ENCODE peak calls at places on chromosomes 5 and 9, in six cellular contexts. One of them, this sample, is unnamed.

GRCh38 chr5:132138260-132138659 is 64.7 kb downstream of the CSF2 start:
- DNase-seq in adrenal gland: no peak
- DNase-seq in mammary epithelial cell: peak; percentile 79
- DNase-seq in kidney: no peak
- DNase-seq in cardiac muscle cell: no peak
- DNase-seq in A549: no peak
- DNase-seq in this sample: no peak

GRCh38 chr5:173767580-173768266 is 120.4 kb upstream of the CPEB4 start:
- DNase-seq in A549: no peak
- DNase-seq in cardiac muscle cell: no peak
- DNase-seq in mammary epithelial cell: no peak
- DNase-seq in adrenal gland: peak; percentile 77
- DNase-seq in kidney: no peak
- DNase-seq in this sample: peak; percentile 45

GRCh38 chr9:124576751-124577150 is 69.6 kb upstream of the NR5A1 start:
- DNase-seq in kidney: no peak
- DNase-seq in A549: no peak
- DNase-seq in mammary epithelial cell: no peak
- DNase-seq in cardiac muscle cell: no peak
- DNase-seq in adrenal gland: no peak
- DNase-seq in this sample: no peak

GRCh38 chr5:28165116-28165515 is 1126.7 kb upstream of the CDH9 start:
- DNase-seq in A549: no peak
- DNase-seq in cardiac muscle cell: no peak
- DNase-seq in mammary epithelial cell: no peak
- DNase-seq in adrenal gland: no peak
- DNase-seq in kidney: no peak
- DNase-seq in this sample: no peak

GRCh38 chr9:108150736-108151135 is 661.2 kb upstream of the KLF4 start:
- DNase-seq in cardiac muscle cell: no peak
- DNase-seq in mammary epithelial cell: no peak
- DNase-seq in adrenal gland: no peak
- DNase-seq in A549: no peak
- DNase-seq in kidney: no peak
- DNase-seq in this sample: no peak

GRCh38 chr9:124776613-124776951 is 351 bp upstream of the OLFML2A start:
- DNase-seq in A549: no peak
- DNase-seq in adrenal gland: no peak
- DNase-seq in mammary epithelial cell: no peak
- DNase-seq in cardiac muscle cell: no peak
- DNase-seq in kidney: peak; percentile 10
- DNase-seq in this sample: no peak

GRCh38 chr5:4647955-4648354 is 492.2 kb upstream of the ADAMTS16 start:
- DNase-seq in mammary epithelial cell: no peak
- DNase-seq in cardiac muscle cell: no peak
- DNase-seq in adrenal gland: no peak
- DNase-seq in A549: no peak
- DNase-seq in kidney: no peak
- DNase-seq in this sample: no peak

GRCh38 chr5:168076561-168076991 is 214.9 kb upstream of the WWC1 start:
- DNase-seq in mammary epithelial cell: no peak
- DNase-seq in cardiac muscle cell: peak; percentile 49
- DNase-seq in adrenal gland: peak; percentile 36
- DNase-seq in kidney: no peak
- DNase-seq in A549: no peak
- DNase-seq in this sample: no peak

GRCh38 chr5:73121109-73121443 is 701 bp downstream of the TMEM171 start:
- DNase-seq in A549: no peak
- DNase-seq in cardiac muscle cell: no peak
- DNase-seq in adrenal gland: no peak
- DNase-seq in kidney: no peak
- DNase-seq in mammary epithelial cell: no peak
- DNase-seq in this sample: no peak

GRCh38 chr5:52502591-52502990 is 285.1 kb upstream of the ITGA1 start:
- DNase-seq in kidney: no peak
- DNase-seq in A549: no peak
- DNase-seq in cardiac muscle cell: peak; percentile 6
- DNase-seq in adrenal gland: no peak
- DNase-seq in mammary epithelial cell: no peak
- DNase-seq in this sample: no peak

GRCh38 chr9:33239922-33240321 is at the start of gene SPINK4:
- DNase-seq in adrenal gland: peak; percentile 88
- DNase-seq in mammary epithelial cell: no peak
- DNase-seq in kidney: no peak
- DNase-seq in A549: no peak
- DNase-seq in cardiac muscle cell: peak; percentile 18
- DNase-seq in this sample: peak; percentile 51

GRCh38 chr5:56649569-56649968 is 165.8 kb upstream of the MAP3K1 start:
- DNase-seq in kidney: peak; percentile 77
- DNase-seq in adrenal gland: no peak
- DNase-seq in A549: no peak
- DNase-seq in cardiac muscle cell: no peak
- DNase-seq in mammary epithelial cell: no peak
- DNase-seq in this sample: no peak

GRCh38 chr5:100723229-100723628 is 179.9 kb downstream of the ST8SIA4 start:
- DNase-seq in mammary epithelial cell: no peak
- DNase-seq in cardiac muscle cell: no peak
- DNase-seq in adrenal gland: no peak
- DNase-seq in kidney: no peak
- DNase-seq in A549: no peak
- DNase-seq in this sample: no peak

GRCh38 chr5:143680672-143681259 is 131.2 kb upstream of the HMHB1 start:
- DNase-seq in kidney: no peak
- DNase-seq in cardiac muscle cell: no peak
- DNase-seq in adrenal gland: no peak
- DNase-seq in A549: no peak
- DNase-seq in mammary epithelial cell: no peak
- DNase-seq in this sample: no peak

GRCh38 chr9:137063311-137064026 is 6.9 kb downstream of the SAPCD2 start:
- DNase-seq in cardiac muscle cell: no peak
- DNase-seq in adrenal gland: no peak
- DNase-seq in A549: no peak
- DNase-seq in mammary epithelial cell: no peak
- DNase-seq in kidney: no peak
- DNase-seq in this sample: no peak

GRCh38 chr5:142969624-142970439 is 199.7 kb downstream of the ARHGAP26 start:
- DNase-seq in A549: no peak
- DNase-seq in adrenal gland: no peak
- DNase-seq in kidney: no peak
- DNase-seq in cardiac muscle cell: no peak
- DNase-seq in mammary epithelial cell: peak; percentile 6
- DNase-seq in this sample: no peak

GRCh38 chr9:106277931-106278330 is 583.6 kb downstream of the TMEM38B start:
- DNase-seq in adrenal gland: no peak
- DNase-seq in kidney: no peak
- DNase-seq in mammary epithelial cell: peak; percentile 62
- DNase-seq in A549: no peak
- DNase-seq in cardiac muscle cell: no peak
- DNase-seq in this sample: no peak

GRCh38 chr9:127869310-127870152 is 7.9 kb downstream of the AK1 start:
- DNase-seq in kidney: peak; percentile 96
- DNase-seq in A549: peak; percentile 96
- DNase-seq in mammary epithelial cell: peak; percentile 67
- DNase-seq in adrenal gland: peak; percentile 92
- DNase-seq in cardiac muscle cell: peak; percentile 88
- DNase-seq in this sample: peak; percentile 90

GRCh38 chr5:169637856-169638190 is 748 bp downstream of the DOCK2 start:
- DNase-seq in kidney: no peak
- DNase-seq in A549: no peak
- DNase-seq in mammary epithelial cell: no peak
- DNase-seq in cardiac muscle cell: no peak
- DNase-seq in adrenal gland: no peak
- DNase-seq in this sample: peak; percentile 39

DNA sequence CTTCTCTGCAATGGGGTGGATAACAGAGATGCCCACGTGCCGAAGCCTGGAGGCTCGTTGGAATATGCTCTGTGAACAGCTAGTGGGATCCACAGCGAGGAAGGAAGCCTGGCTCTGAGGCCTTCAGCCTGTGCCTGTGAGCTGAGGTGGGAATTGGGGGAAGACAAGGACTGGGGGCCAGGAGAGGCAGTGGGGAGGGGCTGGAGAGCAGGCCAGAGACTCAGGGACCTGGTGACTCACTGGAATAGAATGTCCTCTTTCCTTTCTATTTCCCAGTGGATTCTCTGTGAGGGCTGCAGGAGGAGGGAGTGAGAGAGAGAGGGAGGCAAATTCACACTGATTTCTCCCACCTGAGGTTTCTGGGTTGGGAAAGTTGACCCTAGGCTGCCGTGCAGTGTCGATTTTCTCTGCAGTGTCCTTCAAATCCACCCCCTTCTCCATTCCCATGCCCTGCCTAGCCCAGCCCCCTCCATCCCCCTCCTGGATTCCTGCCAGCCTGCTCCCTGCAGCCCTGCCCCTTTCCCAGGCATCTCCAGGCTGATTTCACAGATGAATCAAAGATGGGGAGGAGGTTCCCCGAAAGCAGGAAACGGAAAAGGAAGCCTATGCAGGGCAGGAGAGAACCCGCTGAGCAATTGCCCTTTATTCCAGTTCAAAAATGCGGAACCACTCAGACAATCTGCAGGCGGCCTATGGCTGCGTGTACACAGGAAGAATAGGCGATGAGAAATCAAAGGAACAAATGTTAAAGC is 1.4 kb upstream of the SPAAR start:
- DNase-seq in kidney: peak; percentile 93
- DNase-seq in adrenal gland: peak; percentile 74
- DNase-seq in A549: peak; percentile 94
- DNase-seq in mammary epithelial cell: peak; percentile 74
- DNase-seq in cardiac muscle cell: peak; percentile 58
- DNase-seq in this sample: peak; percentile 47
- H3K4me3 ChIP-seq in kidney: peak overlapping the region; percentile 14
- H3K4me3 ChIP-seq in adrenal gland: no peak overlapping the region
- H3K4me3 ChIP-seq in A549: peak overlapping the region; percentile 12
- H3K4me3 ChIP-seq in mammary epithelial cell: no peak overlapping the region
- H3K4me3 ChIP-seq in cardiac muscle cell: no peak overlapping the region
- H3K4me3 ChIP-seq in this sample: peak overlapping the region; percentile 9

GRCh38 chr9:129885670-129886106 is 50.4 kb downstream of the USP20 start:
- DNase-seq in kidney: peak; percentile 97
- DNase-seq in cardiac muscle cell: peak; percentile 86
- DNase-seq in A549: peak; percentile 79
- DNase-seq in mammary epithelial cell: peak; percentile 89
- DNase-seq in adrenal gland: peak; percentile 94
- DNase-seq in this sample: peak; percentile 94

GRCh38 chr9:129887210-129888084 is 52.2 kb downstream of the USP20 start:
- DNase-seq in mammary epithelial cell: no peak
- DNase-seq in cardiac muscle cell: no peak
- DNase-seq in adrenal gland: no peak
- DNase-seq in A549: no peak
- DNase-seq in kidney: no peak
- DNase-seq in this sample: no peak

GRCh38 chr9:129888085-129888808 is 53.0 kb downstream of the USP20 start:
- DNase-seq in cardiac muscle cell: no peak
- DNase-seq in mammary epithelial cell: no peak
- DNase-seq in adrenal gland: no peak
- DNase-seq in A549: no peak
- DNase-seq in kidney: peak; percentile 88
- DNase-seq in this sample: peak; percentile 62

GRCh38 chr9:129885018-129885669 is 49.9 kb downstream of the USP20 start:
- DNase-seq in cardiac muscle cell: no peak
- DNase-seq in adrenal gland: peak; percentile 68
- DNase-seq in A549: no peak
- DNase-seq in mammary epithelial cell: no peak
- DNase-seq in kidney: peak; percentile 86
- DNase-seq in this sample: peak; percentile 54

DNA sequence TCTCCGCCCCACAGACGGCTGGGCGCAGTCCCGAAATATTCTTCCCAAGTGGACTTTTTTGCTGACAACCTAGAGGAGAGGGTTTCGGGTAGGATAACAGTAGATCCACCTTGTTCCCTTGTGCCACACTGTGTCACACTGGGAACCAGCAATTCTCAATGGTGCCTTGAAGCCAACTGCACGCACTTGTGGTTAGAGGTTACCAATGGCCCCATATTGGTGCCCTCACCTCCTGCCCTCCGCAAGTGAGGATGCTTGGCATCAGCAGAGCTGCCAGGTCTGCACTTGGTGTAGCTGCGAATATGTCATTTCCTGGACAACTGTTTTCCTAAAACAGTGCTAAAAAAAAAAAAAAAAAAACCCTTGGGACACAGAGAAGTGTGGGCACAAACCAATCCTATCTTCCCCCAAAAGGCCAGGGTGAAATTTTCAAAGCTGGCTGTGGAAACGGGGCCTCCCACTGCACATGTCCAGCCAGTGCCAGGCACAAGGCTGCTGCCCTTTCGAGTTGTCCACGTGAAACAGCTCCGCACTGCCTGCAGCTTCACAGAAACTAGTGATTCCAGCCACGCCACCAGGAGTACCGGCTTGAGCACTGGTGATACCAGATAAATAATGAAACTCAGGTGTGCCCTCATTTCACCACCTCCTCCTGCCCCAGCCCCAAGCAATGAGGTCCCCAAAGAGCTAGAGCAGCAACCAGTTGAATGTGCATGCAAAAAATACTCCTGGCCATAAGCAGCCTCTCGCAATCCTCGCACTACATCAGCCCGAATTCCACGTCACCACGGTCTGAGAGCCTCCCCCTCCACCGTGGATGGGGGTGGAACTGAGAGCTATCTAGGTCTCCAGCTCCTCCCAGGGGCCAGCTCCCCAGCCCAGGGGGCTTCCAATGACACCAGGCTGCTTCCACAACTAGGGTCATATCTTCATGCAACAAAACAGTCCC is 51.2 kb downstream of the USP20 start:
- DNase-seq in cardiac muscle cell: no peak
- DNase-seq in A549: no peak
- DNase-seq in mammary epithelial cell: no peak
- DNase-seq in kidney: peak; percentile 76
- DNase-seq in adrenal gland: no peak
- DNase-seq in this sample: no peak
- H3K4me1 ChIP-seq in cardiac muscle cell: peaks cover 24% of the 10 kb centered on the region
- H3K4me1 ChIP-seq in A549: peaks cover 24% of the 10 kb centered on the region
- H3K4me1 ChIP-seq in mammary epithelial cell: peaks cover 22% of the 10 kb centered on the region
- H3K4me1 ChIP-seq in kidney: peaks cover 23% of the 10 kb centered on the region
- H3K4me1 ChIP-seq in adrenal gland: peaks cover 16% of the 10 kb centered on the region
- H3K4me1 ChIP-seq in this sample: peaks cover 51% of the 10 kb centered on the region

GRCh38 chr9:97487107-97487506 is 14.4 kb upstream of the TMOD1 start:
- DNase-seq in A549: no peak
- DNase-seq in kidney: no peak
- DNase-seq in mammary epithelial cell: peak; percentile 49
- DNase-seq in cardiac muscle cell: no peak
- DNase-seq in adrenal gland: no peak
- DNase-seq in this sample: no peak
- TF ChIP-seq CTCF in A549: peak; percentile 7
- TF ChIP-seq CTCF in kidney: no peak
- TF ChIP-seq CTCF in mammary epithelial cell: peak; percentile 45
- TF ChIP-seq CTCF in cardiac muscle cell: peak; percentile 30
- TF ChIP-seq CTCF in adrenal gland: no peak
- TF ChIP-seq CTCF in this sample: peak; percentile 10

GRCh38 chr5:107668154-107668932 is 2.4 kb downstream of the EFNA5 start:
- DNase-seq in kidney: no peak
- DNase-seq in cardiac muscle cell: no peak
- DNase-seq in adrenal gland: no peak
- DNase-seq in mammary epithelial cell: peak; percentile 30
- DNase-seq in A549: no peak
- DNase-seq in this sample: no peak
- H3K4me3 ChIP-seq in kidney: peak overlapping the region; percentile 61
- H3K4me3 ChIP-seq in cardiac muscle cell: peak overlapping the region; percentile 73
- H3K4me3 ChIP-seq in adrenal gland: no peak overlapping the region
- H3K4me3 ChIP-seq in mammary epithelial cell: peak overlapping the region; percentile 84
- H3K4me3 ChIP-seq in A549: peak overlapping the region; percentile 69
- H3K4me3 ChIP-seq in this sample: peak overlapping the region; percentile 50